ENCODE peak calls at places on chromosomes 5 and 9, in five cellular contexts. F, R, C, D and X are unnamed samples.

GRCh38 chr5:125348221-125348692 is 601.8 kb upstream of the ZNF608 start:
- DNase-seq in F (peak), D (no peak), R (peak), C (no peak), X (no peak)

GRCh38 chr9:89684912-89685636 is 80.3 kb downstream of the GADD45G start:
- DNase-seq in D (no peak), C (no peak), F (no peak), R (no peak), X (no peak)

GRCh38 chr9:114238471-114238870 is 83.1 kb downstream of the COL27A1 start:
- DNase-seq in R (peak), F (no peak), D (no peak), C (no peak), X (no peak)

GRCh38 chr5:126961702-126962101 is 68.7 kb downstream of the MARCHF3 start:
- DNase-seq in C (no peak), D (no peak), F (peak), R (no peak), X (no peak)

GRCh38 chr5:172187118-172188032 is 649 bp downstream of the STK10 start:
- DNase-seq in F (peak), R (peak), D (peak), C (peak), X (peak)

GRCh38 chr5:886051-886450 is 6.5 kb downstream of the BRD9 start:
- DNase-seq in D (no peak), R (no peak), F (no peak), C (no peak), X (no peak)

GRCh38 chr9:104795857-104796256 is 31.9 kb downstream of the NIPSNAP3B start:
- DNase-seq in R (no peak), D (no peak), F (no peak), C (no peak), X (no peak)

GRCh38 chr5:10583663-10584572 is 20.0 kb downstream of the ANKRD33B start:
- DNase-seq in F (no peak), R (no peak), C (peak), D (no peak), X (no peak)

GRCh38 chr9:99368341-99369326 is 146.6 kb downstream of the SEC61B start:
- DNase-seq in C (no peak), F (peak), D (peak), R (peak), X (no peak)

GRCh38 chr5:136123236-136123768 is 9.3 kb upstream of the SMAD5 start:
- DNase-seq in F (peak), D (no peak), R (no peak), C (no peak), X (no peak)

GRCh38 chr9:133793471-133793870 is 55.3 kb upstream of the SARDH start:
- DNase-seq in D (no peak), F (no peak), C (no peak), R (no peak), X (no peak)

GRCh38 chr9:15354713-15355112 is 47.7 kb upstream of the TTC39B start:
- DNase-seq in D (no peak), C (no peak), F (no peak), R (no peak), X (no peak)

GRCh38 chr5:176732736-176733585 is 77.4 kb upstream of the UNC5A start:
- DNase-seq in C (no peak), D (no peak), R (no peak), F (no peak), X (no peak)

GRCh38 chr9:76162751-76163500 is 231.3 kb downstream of the RFK start:
- DNase-seq in R (peak), C (no peak), D (peak), F (no peak), X (no peak)

GRCh38 chr5:43981556-43981955 is 378.6 kb downstream of the NNT start:
- DNase-seq in R (no peak), C (no peak), D (no peak), F (no peak), X (no peak)

GRCh38 chr9:98488578-98489312 is 220.0 kb downstream of the GABBR2 start:
- DNase-seq in C (no peak), F (peak), D (peak), R (no peak), X (no peak)

GRCh38 chr9:82417501-82417900 is 428.9 kb downstream of the SPATA31D1 start:
- DNase-seq in D (no peak), F (no peak), C (no peak), R (no peak), X (no peak)

GRCh38 chr5:5612096-5612495 is 189.6 kb downstream of the ICE1 start:
- DNase-seq in R (no peak), C (no peak), F (no peak), D (no peak), X (no peak)

GRCh38 chr9:21931428-21931827 is 62.8 kb downstream of the CDKN2A start:
- DNase-seq in F (peak), D (no peak), R (no peak), C (no peak), X (no peak)

GRCh38 chr5:88729476-88730182 is 153.4 kb downstream of the MEF2C start:
- DNase-seq in R (peak), D (peak), F (peak), C (peak), X (no peak)

GRCh38 chr5:150116667-150117395 is 30.5 kb upstream of the CSF1R start:
- DNase-seq in D (no peak), C (no peak), F (no peak), R (no peak), X (no peak)

GRCh38 chr5:109652096-109652495 is 37.6 kb upstream of the MAN2A1 start:
- DNase-seq in R (no peak), D (no peak), C (no peak), F (no peak), X (no peak)

GRCh38 chr5:43627028-43627427 is 24.0 kb downstream of the NNT start:
- DNase-seq in D (peak), C (peak), R (no peak), F (peak), X (no peak)

GRCh38 chr9:89597711-89598707 is 6.8 kb upstream of the GADD45G start:
- DNase-seq in D (peak), C (peak), R (no peak), F (peak), X (peak)

GRCh38 chr9:2320126-2320525 is 301.5 kb upstream of the VLDLR start:
- DNase-seq in R (no peak), C (no peak), D (peak), F (no peak), X (no peak)

GRCh38 chr5:107542831-107543231 is 127.9 kb downstream of the EFNA5 start:
- DNase-seq in R (peak), D (peak), C (no peak), F (peak), X (no peak)

GRCh38 chr9:108885643-108886348 is 23.7 kb downstream of the ACTL7A start:
- DNase-seq in R (no peak), C (peak), D (peak), F (peak), X (no peak)

GRCh38 chr5:36896476-36896875 is 19.9 kb downstream of the NIPBL start:
- DNase-seq in D (no peak), R (no peak), F (no peak), C (no peak), X (no peak)

GRCh38 chr9:122051401-122052346 is 41.4 kb downstream of the TTLL11 start:
- DNase-seq in F (peak), D (peak), R (no peak), C (no peak), X (no peak)

GRCh38 chr5:149550267-149550582 is 1.0 kb downstream of the CSNK1A1 start:
- DNase-seq in R (no peak), F (peak), D (no peak), C (no peak), X (no peak)

GRCh38 chr5:167743685-167744084 is 547.8 kb upstream of the WWC1 start:
- DNase-seq in D (peak), R (no peak), F (peak), C (no peak), X (no peak)

GRCh38 chr5:141623197-141623596 is 4.4 kb upstream of the DIAPH1 start:
- DNase-seq in C (no peak), F (no peak), D (no peak), R (no peak), X (no peak)

GRCh38 chr5:175351126-175351525 is 92.9 kb downstream of the DRD1 start:
- DNase-seq in F (no peak), D (no peak), C (no peak), R (no peak), X (no peak)

GRCh38 chr5:57221049-57221568 is 47.2 kb downstream of the GPBP1 start:
- DNase-seq in F (peak), R (no peak), D (peak), C (no peak), X (no peak)

GRCh38 chr9:5652810-5653209 is 23.9 kb downstream of the RIC1 start:
- DNase-seq in C (no peak), R (no peak), D (no peak), F (no peak), X (no peak)

DNA sequence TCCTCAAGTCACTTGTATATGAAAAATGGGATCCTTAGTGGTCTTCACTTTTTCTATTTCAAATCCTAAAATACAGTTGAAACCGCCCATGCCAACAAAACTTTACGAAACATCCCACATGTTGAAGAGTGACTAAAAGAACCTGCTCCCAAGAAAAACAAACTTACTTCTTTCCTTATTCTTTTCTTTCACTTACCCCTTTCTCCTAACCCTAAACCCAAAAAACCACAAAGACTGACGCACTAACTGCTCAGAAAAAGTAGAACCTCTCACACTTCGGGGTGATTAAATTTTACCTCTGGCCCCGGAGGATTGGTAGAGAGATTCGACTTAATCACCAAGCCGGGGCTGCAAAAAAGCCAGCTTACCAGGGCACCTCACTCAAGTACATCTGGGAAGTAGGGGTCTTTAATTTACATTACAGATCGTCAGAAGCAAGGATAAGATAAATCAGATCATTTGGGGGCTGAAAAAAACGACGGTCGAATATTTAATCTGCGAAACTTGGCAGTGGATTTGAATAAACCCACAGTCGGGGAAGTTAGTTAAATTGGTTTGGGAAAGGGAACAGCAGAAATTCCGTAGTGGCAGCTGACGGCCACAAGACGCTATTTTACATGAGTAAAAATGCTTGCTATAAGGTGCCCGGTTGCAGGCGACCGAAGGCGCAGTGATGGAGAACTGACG is 1.3 kb downstream of the CDO1 start:
- DNase-seq in D (no peak), R (no peak), C (no peak), F (peak), X (no peak)
- H3K4me3 ChIP-seq in D (peak), R (peak), C (no peak), F (no peak), X (no peak)

DNA sequence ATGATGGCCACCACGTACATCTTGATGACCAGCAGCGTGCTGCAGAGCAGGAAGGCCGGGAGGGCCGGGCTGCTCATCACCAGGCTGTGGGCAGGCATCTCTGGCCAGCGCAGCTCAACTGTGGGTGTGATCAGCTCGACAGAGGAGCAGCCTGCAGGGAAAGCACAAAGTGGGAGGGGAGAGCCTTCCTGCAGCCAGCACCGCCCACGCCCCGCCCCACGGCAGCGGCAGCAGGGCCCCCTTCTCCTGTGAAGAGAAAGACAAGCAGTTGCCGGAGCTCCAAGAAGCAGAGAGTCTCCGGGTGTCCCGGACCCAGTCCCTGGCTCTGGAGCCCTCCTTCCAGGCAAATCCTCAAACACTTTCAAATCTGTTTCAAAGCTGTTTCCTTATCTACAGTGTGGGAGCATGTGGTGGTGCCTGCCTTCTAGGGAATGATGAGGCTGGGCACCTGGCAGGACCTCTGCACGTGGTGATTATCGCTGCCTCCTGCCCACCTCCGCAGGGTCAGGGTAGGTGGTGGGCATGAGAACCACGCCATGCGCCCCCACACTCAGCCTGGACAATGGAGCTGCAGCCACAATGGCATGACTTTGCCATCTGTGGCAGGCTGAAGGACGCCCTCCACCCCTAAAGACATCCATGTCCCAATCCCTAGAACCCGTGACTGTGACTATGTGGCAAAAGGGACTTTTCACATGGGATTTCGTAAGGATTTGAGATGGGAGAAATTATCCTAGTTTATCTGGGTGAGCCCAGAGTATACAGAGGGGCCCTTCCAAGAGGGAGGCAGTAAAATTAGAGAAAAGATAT is at the start of gene PTGES:
- DNase-seq in D (peak), C (peak), F (peak), R (peak), X (no peak)
- H3K4me3 ChIP-seq in D (peak), C (no peak), F (peak), R (no peak), X (no peak)

DNA sequence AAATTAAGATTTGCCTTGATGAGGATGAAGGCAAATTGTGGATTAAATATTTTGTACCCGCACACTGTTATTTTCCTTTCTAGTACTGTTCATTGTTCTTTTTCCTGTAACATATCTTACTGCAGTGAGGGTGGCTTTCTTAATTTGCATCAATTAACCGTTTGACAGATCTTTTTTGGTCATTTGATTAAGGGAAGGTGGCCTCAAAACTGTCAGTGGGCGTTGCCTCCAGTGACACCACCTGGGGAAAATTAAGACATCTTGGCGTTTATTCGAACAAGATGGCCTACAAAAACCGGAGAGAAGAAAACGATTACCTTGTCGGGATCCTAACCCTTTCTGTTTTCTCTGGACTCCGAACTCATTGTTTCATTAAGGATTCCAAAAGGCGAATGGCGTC is 2.0 kb downstream of the BASP1 start:
- DNase-seq in D (no peak), R (no peak), C (no peak), F (no peak), X (no peak)
- H3K4me3 ChIP-seq in D (peak), R (no peak), C (no peak), F (peak), X (no peak)

GRCh38 chr9:70263421-70263820 is 4.6 kb downstream of the SMC5 start:
- DNase-seq in C (no peak), F (peak), D (no peak), R (no peak), X (no peak)
- H3K4me3 ChIP-seq in C (no peak), F (no peak), D (no peak), R (no peak), X (no peak)

DNA sequence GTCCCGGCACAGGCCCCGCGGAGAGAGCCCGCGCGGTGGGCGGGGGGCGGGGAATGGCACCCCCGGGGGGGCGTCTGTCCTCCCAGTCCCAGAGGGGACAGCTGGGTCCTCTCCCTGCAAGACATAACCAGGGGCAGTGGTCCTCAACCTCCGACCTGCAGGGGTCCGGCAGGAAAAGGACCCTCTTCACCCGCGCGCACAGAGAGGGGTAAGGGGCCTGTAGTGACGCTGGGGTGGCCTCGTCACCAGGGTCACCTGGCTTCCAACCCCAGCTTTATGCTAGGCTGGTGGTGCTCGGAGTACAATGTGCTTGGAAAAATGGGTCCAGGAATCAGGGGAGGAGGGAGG is 34.2 kb downstream of the LHX2 start:
- DNase-seq in R (no peak), F (no peak), D (no peak), C (no peak), X (no peak)
- H3K4me3 ChIP-seq in R (no peak), F (peak), D (no peak), C (no peak), X (no peak)

GRCh38 chr5:14728109-14728938 is 63.8 kb downstream of the OTULIN start:
- DNase-seq in C (no peak), D (no peak), F (no peak), R (no peak), X (no peak)

GRCh38 chr5:14726066-14726838 is 61.7 kb downstream of the OTULIN start:
- DNase-seq in C (no peak), F (peak), R (no peak), D (peak), X (no peak)

GRCh38 chr5:14729448-14730385 is 65.2 kb downstream of the OTULIN start:
- DNase-seq in C (no peak), R (no peak), F (no peak), D (no peak), X (no peak)

GRCh38 chr5:14724633-14725032 is 60.1 kb downstream of the OTULIN start:
- DNase-seq in F (no peak), R (peak), C (no peak), D (no peak), X (no peak)

GRCh38 chr5:14727428-14727865 is 62.9 kb downstream of the OTULIN start:
- DNase-seq in D (peak), F (peak), C (peak), R (peak), X (peak)
- H3K4me3 ChIP-seq in D (no peak), F (no peak), C (no peak), R (no peak), X (no peak)

DNA sequence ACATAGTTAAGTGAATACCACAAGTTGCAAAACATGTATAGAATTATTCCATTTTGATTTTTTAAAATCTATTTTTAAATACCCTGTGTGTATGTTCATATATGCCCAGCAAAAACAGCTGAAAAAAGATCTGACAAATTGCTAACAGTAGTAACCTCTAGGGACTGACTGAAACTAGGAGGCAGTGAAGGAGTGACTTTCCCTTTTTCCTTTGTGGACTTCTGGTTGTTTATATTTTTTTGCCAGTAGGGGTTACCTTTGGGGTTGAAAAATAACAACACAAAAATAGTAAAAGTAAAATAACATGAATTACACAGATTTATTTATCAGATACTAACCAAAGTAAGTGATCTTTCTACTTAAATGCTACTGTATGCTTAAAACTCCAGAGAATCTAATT is 2.9 kb downstream of the MEGF9 start:
- DNase-seq in R (no peak), D (no peak), F (no peak), C (no peak), X (no peak)
- H3K4me3 ChIP-seq in R (no peak), D (no peak), F (no peak), C (no peak), X (no peak)

GRCh38 chr5:72852356-72852755 is 35.9 kb downstream of the TNPO1 start:
- DNase-seq in R (no peak), C (no peak), D (no peak), F (no peak), X (no peak)

GRCh38 chr5:72847989-72848473 is 31.6 kb downstream of the TNPO1 start:
- DNase-seq in F (peak), D (peak), R (peak), C (peak), X (peak)

GRCh38 chr5:72849546-72849945 is 33.1 kb downstream of the TNPO1 start:
- DNase-seq in R (no peak), D (no peak), C (no peak), F (no peak), X (no peak)

GRCh38 chr5:72848474-72849428 is 32.3 kb downstream of the TNPO1 start:
- DNase-seq in R (peak), F (no peak), D (peak), C (peak), X (peak)

DNA sequence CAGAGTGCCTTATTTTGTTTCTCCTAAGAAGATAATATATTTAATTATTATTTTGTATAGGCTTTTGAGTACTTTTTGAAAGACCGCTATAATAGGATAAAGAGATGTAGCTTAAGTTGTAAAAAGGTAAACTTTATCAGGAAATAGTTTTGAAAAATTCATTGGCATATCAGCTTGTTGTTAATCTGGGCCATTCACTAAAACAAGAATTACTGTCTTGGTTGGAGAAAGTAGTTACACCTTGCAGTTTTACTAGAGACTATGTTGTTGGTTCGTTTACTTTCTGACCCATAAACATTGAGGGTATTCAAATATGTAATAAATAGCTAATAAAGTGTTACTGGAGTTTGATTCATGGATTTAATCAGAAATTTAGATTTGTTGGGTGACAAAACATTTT is 33.7 kb downstream of the TNPO1 start:
- DNase-seq in D (no peak), F (no peak), R (no peak), C (no peak), X (no peak)
- H3K4me3 ChIP-seq in D (peak), F (peak), R (peak), C (peak), X (peak)